ENCODE peak calls at places on chromosomes 2 and 18, in seven cellular contexts. S is activated CD8-positive, alpha-beta memory T cell treated with anti-CD3 and anti-CD28 coated beads, Interleukin-2, amount 50 U/mL, for 4 hours; Y is left colon; T is AG04449; P is skeletal muscle cell; N is H54; X is neural crest cell. J is an unnamed sample.

GRCh38 chr2:167581961-167582574 is 665.3 kb downstream of the STK39 start:
- DNase-seq in S (no peak), Y (no peak), T (no peak), P (no peak), N (no peak), X (no peak), J (peak; percentile 47)

GRCh38 chr18:60493066-60493465 is 120.5 kb upstream of the MC4R start:
- DNase-seq in S (no peak), Y (no peak), T (no peak), P (no peak), N (no peak), X (no peak), J (no peak)

GRCh38 chr2:181573140-181573736 is 83.7 kb downstream of the CERKL start:
- DNase-seq in S (no peak), Y (no peak), T (no peak), P (no peak), N (no peak), X (no peak), J (peak; percentile 14)

GRCh38 chr2:218645126-218645525 is 14.3 kb downstream of the ZNF142 start:
- DNase-seq in S (no peak), Y (no peak), T (no peak), P (peak; percentile 30), N (peak; percentile 60), X (no peak), J (peak; percentile 32)

GRCh38 chr2:33104726-33105125 is 158.0 kb downstream of the LTBP1 start:
- DNase-seq in S (no peak), Y (no peak), T (no peak), P (no peak), N (no peak), X (no peak), J (no peak)

GRCh38 chr2:203498161-203498560 is 36.9 kb downstream of the RAPH1 start:
- DNase-seq in S (no peak), Y (no peak), T (peak; percentile 10), P (peak; percentile 59), N (peak; percentile 27), X (no peak), J (peak; percentile 64)

GRCh38 chr2:37809525-37809924 is 115.6 kb upstream of the RMDN2 start:
- DNase-seq in S (no peak), Y (no peak), T (no peak), P (no peak), N (no peak), X (no peak), J (peak; percentile 46)

GRCh38 chr2:178796079-178796677 is 11.0 kb downstream of the TTN start:
- DNase-seq in S (no peak), Y (no peak), T (peak; percentile 5), P (no peak), N (no peak), X (no peak), J (peak; percentile 47)

GRCh38 chr18:36899289-36899688 is 70.4 kb downstream of the KIAA1328 start:
- DNase-seq in S (no peak), Y (no peak), T (no peak), P (no peak), N (no peak), X (no peak), J (no peak)

GRCh38 chr2:160574472-160575140 is 81.0 kb upstream of the RBMS1 start:
- DNase-seq in S (no peak), Y (no peak), T (peak; percentile 67), P (peak; percentile 63), N (peak; percentile 39), X (no peak), J (peak; percentile 75)

GRCh38 chr2:85887566-85888019 is 1.2 kb downstream of the ST3GAL5 start:
- DNase-seq in S (peak; percentile 54), Y (peak; percentile 43), T (no peak), P (no peak), N (no peak), X (no peak), J (peak; percentile 40)

GRCh38 chr18:64618390-64618789 is 469.5 kb upstream of the LINC00305 start:
- DNase-seq in S (no peak), Y (no peak), T (no peak), P (no peak), N (no peak), X (no peak), J (no peak)

GRCh38 chr2:70094978-70095832 is 7.9 kb downstream of the PCBP1 start:
- DNase-seq in S (peak; percentile 44), Y (peak; percentile 66), T (no peak), P (no peak), N (no peak), X (no peak), J (peak; percentile 86)

GRCh38 chr2:232487385-232488096 is at the start of gene ECEL1:
- DNase-seq in S (no peak), Y (no peak), T (no peak), P (no peak), N (no peak), X (peak; percentile 35), J (no peak)

GRCh38 chr18:76460482-76460881 is 34.6 kb downstream of the ZNF516 start:
- DNase-seq in S (no peak), Y (no peak), T (no peak), P (no peak), N (no peak), X (no peak), J (peak; percentile 73)

GRCh38 chr18:49565656-49566055 is 3.8 kb downstream of the LIPG start:
- DNase-seq in S (no peak), Y (no peak), T (no peak), P (no peak), N (no peak), X (no peak), J (peak; percentile 14)

GRCh38 chr2:154692927-154693326 is 5.6 kb upstream of the KCNJ3 start:
- DNase-seq in S (no peak), Y (no peak), T (no peak), P (no peak), N (peak; percentile 23), X (no peak), J (no peak)

GRCh38 chr2:197358927-197359326 is 48.3 kb upstream of the ANKRD44 start:
- DNase-seq in S (no peak), Y (no peak), T (no peak), P (no peak), N (no peak), X (no peak), J (no peak)

GRCh38 chr18:25759111-25759510 is 331.3 kb downstream of the SS18 start:
- DNase-seq in S (no peak), Y (no peak), T (no peak), P (no peak), N (no peak), X (no peak), J (peak; percentile 46)

GRCh38 chr2:20223345-20224190 is 1.4 kb downstream of the SDC1 start:
- DNase-seq in S (no peak), Y (no peak), T (no peak), P (no peak), N (peak; percentile 75), X (peak; percentile 48), J (peak; percentile 46)

J was measured in fibroblast of gingiva.